ENCODE peak calls at places on chromosomes 6 and 20, in nine cellular contexts. S is progenitor cell of endocrine pancreas; Y is WTC11; A is bronchial epithelial cell; Z is brain microvascular endothelial cell; C is MCF 10A; Q is CD8-positive, alpha-beta T cell; N is lower lobe of right lung; D is B cell. X is an unnamed sample.

GRCh38 chr6:128725271-128726233 is 157.4 kb upstream of the LAMA2 start:
- DNase-seq in S (peak), Y (no peak), A (peak), Z (peak), C (peak), Q (no peak), N (no peak), D (no peak), X (peak)

GRCh38 chr6:336159-337114 is 44.1 kb downstream of the DUSP22 start:
- DNase-seq in S (no peak), Y (no peak), A (no peak), Z (no peak), C (no peak), Q (no peak), N (no peak), D (peak), X (no peak)

GRCh38 chr6:52547647-52548352 is 29.1 kb downstream of the TRAM2 start:
- DNase-seq in S (no peak), Y (no peak), A (no peak), Z (peak), C (no peak), Q (no peak), N (no peak), D (no peak), X (no peak)

GRCh38 chr20:34105978-34106675 is 5.9 kb downstream of the EIF2S2 start:
- DNase-seq in S (no peak), Y (no peak), A (no peak), Z (no peak), C (no peak), Q (no peak), N (no peak), D (no peak), X (no peak)

GRCh38 chr6:30071081-30071818 is 4.3 kb downstream of the PPP1R11 start:
- DNase-seq in S (no peak), Y (peak), A (no peak), Z (peak), C (no peak), Q (no peak), N (peak), D (no peak), X (no peak)

GRCh38 chr6:6315660-6316059 is 4.8 kb downstream of the F13A1 start:
- DNase-seq in S (peak), Y (peak), A (peak), Z (peak), C (peak), Q (no peak), N (no peak), D (peak), X (peak)

GRCh38 chr20:48523191-48523757 is 304.5 kb downstream of the PREX1 start:
- DNase-seq in S (peak), Y (peak), A (peak), Z (peak), C (peak), Q (no peak), N (no peak), D (no peak), X (peak)

GRCh38 chr20:48875233-48875913 is 46.1 kb upstream of the ARFGEF2 start:
- DNase-seq in S (no peak), Y (no peak), A (no peak), Z (no peak), C (no peak), Q (no peak), N (no peak), D (no peak), X (no peak)

GRCh38 chr20:15802020-15802419 is 771.2 kb downstream of the KIF16B start:
- DNase-seq in S (no peak), Y (no peak), A (no peak), Z (no peak), C (no peak), Q (no peak), N (no peak), D (no peak), X (no peak)

DNA sequence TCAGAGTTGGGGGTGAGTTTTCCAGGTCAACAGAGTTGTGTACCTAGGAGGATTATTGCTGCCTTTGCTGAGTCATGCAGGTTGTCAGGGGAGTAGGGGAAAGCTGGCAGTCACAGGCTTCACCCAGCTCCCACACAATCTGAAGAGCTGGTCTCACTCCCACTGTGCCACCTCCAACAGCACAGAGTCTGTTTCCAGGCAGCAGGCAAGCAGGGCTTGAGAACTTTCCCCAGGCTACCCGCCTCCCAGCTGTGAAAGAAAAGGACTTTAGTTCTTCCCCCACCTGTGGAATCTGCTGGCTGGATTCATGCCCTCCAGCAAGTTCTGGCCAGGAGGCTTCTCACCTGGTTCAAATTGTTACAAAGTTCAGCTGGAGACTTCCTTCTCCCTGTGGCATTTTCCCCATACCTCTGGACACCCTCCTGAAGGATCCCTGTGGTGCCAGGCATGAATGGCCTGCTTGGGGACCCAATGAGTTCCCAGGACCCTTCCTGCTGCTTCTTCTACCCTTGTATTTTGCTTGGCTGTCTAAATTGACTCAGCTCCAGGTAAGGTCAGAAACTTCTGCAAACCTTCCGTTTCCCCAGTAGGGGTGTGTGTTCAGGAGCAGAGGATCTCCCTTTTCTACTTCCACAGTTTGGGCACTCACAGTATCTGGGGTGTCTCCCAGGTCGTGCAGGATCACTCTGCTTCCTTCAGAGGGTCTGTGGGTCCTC is 378.1 kb upstream of the MAN1A1 start:
- DNase-seq in S (no peak), Y (peak), A (peak), Z (no peak), C (peak), Q (no peak), N (no peak), D (no peak), X (no peak)
- TF ChIP-seq CTCF in S (peak), Y (peak), A (no peak), Z (no peak), C (no peak), Q (no peak), N (no peak), D (no peak), X (no peak)

GRCh38 chr6:112372213-112372806 is 25.2 kb downstream of the RFPL4B start:
- DNase-seq in S (no peak), Y (no peak), A (peak), Z (no peak), C (peak), Q (no peak), N (no peak), D (no peak), X (no peak)
- TF ChIP-seq CTCF in S (peak), Y (no peak), A (peak), Z (peak), C (peak), Q (no peak), N (peak), D (no peak), X (peak)

GRCh38 chr20:45545754-45546453 is 1.3 kb downstream of the EPPIN start:
- DNase-seq in S (no peak), Y (peak), A (peak), Z (peak), C (peak), Q (no peak), N (no peak), D (no peak), X (no peak)
- TF ChIP-seq CTCF in S (peak), Y (no peak), A (peak), Z (peak), C (peak), Q (no peak), N (peak), D (no peak), X (peak)

GRCh38 chr6:25469797-25470388 is 182.1 kb upstream of the SCGN start:
- DNase-seq in S (no peak), Y (no peak), A (no peak), Z (no peak), C (no peak), Q (no peak), N (no peak), D (no peak), X (no peak)
- TF ChIP-seq CTCF in S (peak), Y (no peak), A (no peak), Z (no peak), C (peak), Q (peak), N (no peak), D (peak), X (peak)

GRCh38 chr6:31899882-31900722 is 1.8 kb downstream of the ZBTB12 start:
- DNase-seq in S (no peak), Y (no peak), A (no peak), Z (no peak), C (no peak), Q (no peak), N (no peak), D (no peak), X (no peak)

GRCh38 chr6:31899215-31899614 is 1.7 kb upstream of the EHMT2 start:
- DNase-seq in S (no peak), Y (no peak), A (no peak), Z (no peak), C (no peak), Q (no peak), N (no peak), D (no peak), X (no peak)

GRCh38 chr6:31901953-31902643 is at the start of gene ZBTB12:
- DNase-seq in S (peak), Y (peak), A (peak), Z (peak), C (peak), Q (peak), N (peak), D (peak), X (peak)

GRCh38 chr6:31901415-31901952 is 402 bp downstream of the ZBTB12 start:
- DNase-seq in S (peak), Y (peak), A (no peak), Z (peak), C (peak), Q (peak), N (peak), D (peak), X (no peak)

GRCh38 chr6:31900917-31901414 is 920 bp downstream of the ZBTB12 start:
- DNase-seq in S (no peak), Y (peak), A (no peak), Z (no peak), C (no peak), Q (no peak), N (no peak), D (no peak), X (no peak)
- TF ChIP-seq CTCF in S (no peak), Y (no peak), A (no peak), Z (no peak), C (no peak), Q (no peak), N (no peak), D (no peak), X (no peak)

DNA sequence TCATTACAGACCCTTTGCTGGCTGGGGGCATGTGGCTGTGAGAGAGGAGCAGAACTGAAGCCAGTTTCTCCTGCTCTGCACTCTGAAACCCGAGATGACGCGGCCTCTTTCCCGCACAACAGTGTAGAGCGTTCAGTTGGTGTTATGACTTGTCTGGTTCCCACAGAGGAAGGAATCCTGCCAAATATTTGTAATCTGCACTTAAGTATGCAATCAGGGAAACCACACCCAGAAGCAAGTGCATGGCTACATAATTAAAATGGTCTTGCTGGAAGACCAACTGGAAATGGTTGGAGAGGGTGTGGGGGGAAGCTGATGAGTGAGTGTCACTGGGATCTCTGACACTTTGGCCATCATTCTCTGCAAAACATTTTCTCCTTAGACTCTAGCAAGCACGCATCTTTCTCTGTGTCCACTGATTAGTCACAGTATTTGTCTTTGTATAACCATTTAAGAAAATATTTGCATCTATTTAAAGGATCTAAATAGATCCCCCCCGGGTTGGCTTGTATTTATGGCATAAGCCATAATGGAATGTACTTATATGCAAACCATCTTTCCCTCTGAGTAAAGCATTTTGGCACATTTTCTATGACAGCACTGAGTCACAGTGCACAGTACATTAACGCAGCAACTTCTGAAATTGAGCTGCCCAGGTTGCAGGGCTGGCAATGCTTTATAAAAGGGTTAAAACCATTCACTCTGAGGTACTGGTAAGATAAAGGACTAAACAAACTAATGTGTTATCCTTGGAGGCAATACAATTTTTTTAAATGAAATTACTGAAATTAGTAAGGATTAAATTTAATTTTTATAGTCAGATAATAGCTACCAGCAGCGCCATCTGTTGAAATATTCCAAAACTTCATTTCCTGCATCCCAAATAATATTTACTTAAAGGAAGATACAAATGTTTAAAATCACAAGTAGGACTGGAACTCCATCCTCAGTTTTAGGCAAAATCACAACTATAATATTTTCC is 76.7 kb downstream of the FOXC1 start:
- DNase-seq in S (no peak), Y (no peak), A (peak), Z (peak), C (peak), Q (no peak), N (peak), D (no peak), X (no peak)
- TF ChIP-seq CTCF in S (peak), Y (no peak), A (peak), Z (peak), C (peak), Q (no peak), N (no peak), D (no peak), X (peak)

GRCh38 chr6:158213925-158214674 is 46.0 kb downstream of the GTF2H5 start:
- DNase-seq in S (peak), Y (peak), A (peak), Z (peak), C (peak), Q (peak), N (peak), D (peak), X (peak)
- TF ChIP-seq CTCF in S (peak), Y (no peak), A (peak), Z (peak), C (peak), Q (peak), N (peak), D (peak), X (peak)

DNA sequence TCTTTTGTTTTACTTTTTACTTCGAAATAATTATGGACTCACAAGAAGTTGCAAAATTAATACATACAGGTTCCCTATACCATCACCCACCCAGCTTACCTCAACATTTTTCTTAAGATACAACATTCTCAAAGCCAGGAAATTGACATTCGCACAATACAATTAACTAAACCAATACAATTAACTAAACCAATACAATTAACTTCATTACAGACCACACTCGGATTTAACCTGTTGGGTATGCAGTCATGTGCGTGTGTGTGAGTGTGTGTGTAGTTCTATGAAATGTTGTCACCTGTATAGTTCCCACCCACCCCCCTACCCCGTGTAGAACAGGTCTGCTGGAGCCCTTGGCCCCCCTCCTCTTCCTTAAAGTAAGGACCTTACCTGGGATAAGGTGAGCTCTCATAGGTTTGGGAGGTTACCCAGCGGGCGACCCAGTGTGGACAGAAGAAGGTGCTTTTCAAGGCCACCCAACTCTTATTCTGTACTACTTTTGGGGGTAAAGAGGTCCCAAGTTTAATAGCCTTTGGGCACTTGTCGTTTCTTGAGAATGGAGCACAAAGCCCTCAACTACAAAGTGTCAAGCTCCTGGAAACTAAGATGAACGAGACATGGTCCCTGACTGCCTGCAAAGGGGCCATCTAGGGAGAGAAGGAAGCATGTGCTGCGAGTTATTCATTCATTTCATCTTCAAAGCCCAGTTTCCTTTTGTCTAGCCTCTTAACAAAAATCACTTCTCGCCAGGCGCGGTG is 544 bp upstream of the STK38 start:
- DNase-seq in S (no peak), Y (no peak), A (no peak), Z (no peak), C (no peak), Q (no peak), N (no peak), D (no peak), X (no peak)
- TF ChIP-seq CTCF in S (no peak), Y (no peak), A (no peak), Z (no peak), C (no peak), Q (no peak), N (no peak), D (no peak), X (no peak)

GRCh38 chr6:36249010-36249409 is 20.9 kb upstream of the PNPLA1 start:
- DNase-seq in S (no peak), Y (no peak), A (peak), Z (peak), C (no peak), Q (no peak), N (no peak), D (no peak), X (no peak)
- TF ChIP-seq CTCF in S (no peak), Y (no peak), A (peak), Z (no peak), C (no peak), Q (no peak), N (no peak), D (no peak), X (no peak)